ENCODE peak calls at places on chromosomes 11 and 22, in five cellular contexts. One of them, this sample, is unnamed.

GRCh38 chr11:2548596-2548995 is 103.8 kb downstream of the KCNQ1 start:
- DNase-seq in lower leg skin: no peak
- DNase-seq in HCT116: no peak
- DNase-seq in uterus: no peak
- DNase-seq in heart left ventricle: no peak
- DNase-seq in this sample: peak; percentile 8

GRCh38 chr22:17674152-17674551 is 35.6 kb downstream of the BCL2L13 start:
- DNase-seq in lower leg skin: no peak
- DNase-seq in HCT116: no peak
- DNase-seq in uterus: no peak
- DNase-seq in heart left ventricle: no peak
- DNase-seq in this sample: no peak

GRCh38 chr11:14340721-14341120 is 18.3 kb downstream of the RRAS2 start:
- DNase-seq in lower leg skin: no peak
- DNase-seq in HCT116: no peak
- DNase-seq in uterus: no peak
- DNase-seq in heart left ventricle: no peak
- DNase-seq in this sample: no peak

GRCh38 chr11:88179141-88179540 is 3.9 kb upstream of the RAB38 start:
- DNase-seq in lower leg skin: no peak
- DNase-seq in HCT116: no peak
- DNase-seq in uterus: no peak
- DNase-seq in heart left ventricle: no peak
- DNase-seq in this sample: no peak

GRCh38 chr22:25027552-25027951 is 75.0 kb downstream of the KIAA1671 start:
- DNase-seq in lower leg skin: no peak
- DNase-seq in HCT116: no peak
- DNase-seq in uterus: no peak
- DNase-seq in heart left ventricle: no peak
- DNase-seq in this sample: no peak

GRCh38 chr11:77191429-77191822 is 63.4 kb downstream of the MYO7A start:
- DNase-seq in lower leg skin: no peak
- DNase-seq in HCT116: peak; percentile 7
- DNase-seq in uterus: no peak
- DNase-seq in heart left ventricle: no peak
- DNase-seq in this sample: no peak

GRCh38 chr11:3041699-3042098 is 15.5 kb downstream of the CARS1 start:
- DNase-seq in lower leg skin: no peak
- DNase-seq in HCT116: no peak
- DNase-seq in uterus: no peak
- DNase-seq in heart left ventricle: peak; percentile 68
- DNase-seq in this sample: peak; percentile 90

GRCh38 chr11:1488575-1489180 is 2.1 kb upstream of the MOB2 start:
- DNase-seq in lower leg skin: no peak
- DNase-seq in HCT116: no peak
- DNase-seq in uterus: no peak
- DNase-seq in heart left ventricle: no peak
- DNase-seq in this sample: peak; percentile 38

GRCh38 chr22:39545310-39546063 is 12.9 kb upstream of the RPS19BP1 start:
- DNase-seq in lower leg skin: no peak
- DNase-seq in HCT116: no peak
- DNase-seq in uterus: no peak
- DNase-seq in heart left ventricle: no peak
- DNase-seq in this sample: no peak

GRCh38 chr22:46761017-46761416 is 1.4 kb upstream of the TBC1D22A start:
- DNase-seq in lower leg skin: no peak
- DNase-seq in HCT116: no peak
- DNase-seq in uterus: no peak
- DNase-seq in heart left ventricle: no peak
- DNase-seq in this sample: peak; percentile 7
- H3K4me3 ChIP-seq in lower leg skin: no peak overlapping the region
- H3K4me3 ChIP-seq in HCT116: peak overlapping the region; percentile 99
- H3K4me3 ChIP-seq in uterus: no peak overlapping the region
- H3K4me3 ChIP-seq in heart left ventricle: no peak overlapping the region
- H3K4me3 ChIP-seq in this sample: no peak overlapping the region

GRCh38 chr22:28894320-28894719 is 10.9 kb downstream of the ZNRF3 start:
- DNase-seq in lower leg skin: peak; percentile 79
- DNase-seq in HCT116: no peak
- DNase-seq in uterus: peak; percentile 3
- DNase-seq in heart left ventricle: peak; percentile 20
- DNase-seq in this sample: no peak

GRCh38 chr22:28889625-28890024 is 6.3 kb downstream of the ZNRF3 start:
- DNase-seq in lower leg skin: peak; percentile 17
- DNase-seq in HCT116: no peak
- DNase-seq in uterus: no peak
- DNase-seq in heart left ventricle: no peak
- DNase-seq in this sample: no peak

GRCh38 chr22:28893810-28894209 is 10.4 kb downstream of the ZNRF3 start:
- DNase-seq in lower leg skin: peak; percentile 39
- DNase-seq in HCT116: no peak
- DNase-seq in uterus: no peak
- DNase-seq in heart left ventricle: no peak
- DNase-seq in this sample: no peak

GRCh38 chr22:28892175-28892731 is 8.9 kb downstream of the ZNRF3 start:
- DNase-seq in lower leg skin: peak; percentile 36
- DNase-seq in HCT116: no peak
- DNase-seq in uterus: no peak
- DNase-seq in heart left ventricle: no peak
- DNase-seq in this sample: no peak

GRCh38 chr22:28891156-28891733 is 7.9 kb downstream of the ZNRF3 start:
- DNase-seq in lower leg skin: peak; percentile 6
- DNase-seq in HCT116: no peak
- DNase-seq in uterus: no peak
- DNase-seq in heart left ventricle: no peak
- DNase-seq in this sample: no peak
- TF ChIP-seq POLR2A in lower leg skin: no peak
- TF ChIP-seq POLR2A in HCT116: no peak
- TF ChIP-seq POLR2A in uterus: no peak
- TF ChIP-seq POLR2A in heart left ventricle: no peak
- TF ChIP-seq POLR2A in this sample: no peak

GRCh38 chr11:6387811-6388599 is 2.3 kb upstream of the SMPD1 start:
- DNase-seq in lower leg skin: no peak
- DNase-seq in HCT116: no peak
- DNase-seq in uterus: no peak
- DNase-seq in heart left ventricle: no peak
- DNase-seq in this sample: peak; percentile 67

GRCh38 chr11:6388747-6389146 is 1.5 kb upstream of the SMPD1 start:
- DNase-seq in lower leg skin: no peak
- DNase-seq in HCT116: no peak
- DNase-seq in uterus: no peak
- DNase-seq in heart left ventricle: no peak
- DNase-seq in this sample: no peak

GRCh38 chr11:6389921-6390717 is at the start of gene SMPD1:
- DNase-seq in lower leg skin: peak; percentile 98
- DNase-seq in HCT116: peak; percentile 81
- DNase-seq in uterus: peak; percentile 91
- DNase-seq in heart left ventricle: peak; percentile 95
- DNase-seq in this sample: peak; percentile 97

GRCh38 chr11:6391548-6392134 is 1.4 kb downstream of the SMPD1 start:
- DNase-seq in lower leg skin: no peak
- DNase-seq in HCT116: no peak
- DNase-seq in uterus: no peak
- DNase-seq in heart left ventricle: no peak
- DNase-seq in this sample: no peak

GRCh38 chr11:6390718-6391547 is 659 bp downstream of the SMPD1 start:
- DNase-seq in lower leg skin: no peak
- DNase-seq in HCT116: no peak
- DNase-seq in uterus: no peak
- DNase-seq in heart left ventricle: no peak
- DNase-seq in this sample: no peak
- H3K4me3 ChIP-seq in lower leg skin: peak overlapping the region; percentile 53
- H3K4me3 ChIP-seq in HCT116: peak overlapping the region; percentile 55
- H3K4me3 ChIP-seq in uterus: peak overlapping the region; percentile 46
- H3K4me3 ChIP-seq in heart left ventricle: peak overlapping the region; percentile 79
- H3K4me3 ChIP-seq in this sample: peak overlapping the region; percentile 79

GRCh38 chr11:8810331-8811301 is 100.4 kb upstream of the AKIP1 start:
- DNase-seq in lower leg skin: peak; percentile 93
- DNase-seq in HCT116: no peak
- DNase-seq in uterus: peak; percentile 89
- DNase-seq in heart left ventricle: peak; percentile 85
- DNase-seq in this sample: peak; percentile 87
- TF ChIP-seq POLR2A in lower leg skin: no peak
- TF ChIP-seq POLR2A in HCT116: no peak
- TF ChIP-seq POLR2A in uterus: peak; percentile 90
- TF ChIP-seq POLR2A in heart left ventricle: peak; percentile 71
- TF ChIP-seq POLR2A in this sample: no peak

GRCh38 chr11:117929568-117930207 is 486 bp upstream of the TMPRSS13 start:
- DNase-seq in lower leg skin: peak; percentile 80
- DNase-seq in HCT116: no peak
- DNase-seq in uterus: no peak
- DNase-seq in heart left ventricle: no peak
- DNase-seq in this sample: no peak
- H3K4me3 ChIP-seq in lower leg skin: no peak overlapping the region
- H3K4me3 ChIP-seq in HCT116: no peak overlapping the region
- H3K4me3 ChIP-seq in uterus: no peak overlapping the region
- H3K4me3 ChIP-seq in heart left ventricle: no peak overlapping the region
- H3K4me3 ChIP-seq in this sample: no peak overlapping the region

DNA sequence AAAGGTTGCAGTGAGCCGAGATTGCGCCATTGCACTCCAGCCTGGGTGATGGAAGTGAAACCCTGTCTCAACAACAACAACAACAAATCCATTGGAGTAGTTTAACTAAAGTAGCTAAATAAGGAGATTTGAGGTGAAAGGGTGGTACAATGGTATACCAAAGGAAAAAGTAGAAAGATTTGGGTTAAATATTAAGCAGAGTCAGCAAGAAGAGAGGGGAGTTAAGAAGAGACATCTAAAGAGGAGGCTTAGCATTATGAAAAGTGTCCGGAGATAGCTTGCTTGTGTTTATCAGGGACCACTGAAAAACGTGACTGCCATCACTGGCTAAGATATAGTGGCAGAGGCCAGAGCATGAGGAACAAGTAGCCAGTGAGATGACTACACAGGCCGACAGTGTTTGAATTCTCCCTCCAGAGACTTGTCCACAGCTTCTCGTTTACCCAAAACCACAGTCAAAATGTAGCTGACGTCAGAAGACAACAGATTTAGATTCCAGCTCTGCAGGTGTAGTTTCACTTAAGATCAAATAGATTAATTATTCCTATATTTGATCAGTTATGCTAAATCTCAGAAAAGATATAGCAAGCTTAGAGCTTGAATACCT is 32.6 kb upstream of the GRK2 start:
- DNase-seq in lower leg skin: no peak
- DNase-seq in HCT116: no peak
- DNase-seq in uterus: no peak
- DNase-seq in heart left ventricle: no peak
- DNase-seq in this sample: no peak
- TF ChIP-seq POLR2A in lower leg skin: no peak
- TF ChIP-seq POLR2A in HCT116: no peak
- TF ChIP-seq POLR2A in uterus: no peak
- TF ChIP-seq POLR2A in heart left ventricle: no peak
- TF ChIP-seq POLR2A in this sample: no peak

DNA sequence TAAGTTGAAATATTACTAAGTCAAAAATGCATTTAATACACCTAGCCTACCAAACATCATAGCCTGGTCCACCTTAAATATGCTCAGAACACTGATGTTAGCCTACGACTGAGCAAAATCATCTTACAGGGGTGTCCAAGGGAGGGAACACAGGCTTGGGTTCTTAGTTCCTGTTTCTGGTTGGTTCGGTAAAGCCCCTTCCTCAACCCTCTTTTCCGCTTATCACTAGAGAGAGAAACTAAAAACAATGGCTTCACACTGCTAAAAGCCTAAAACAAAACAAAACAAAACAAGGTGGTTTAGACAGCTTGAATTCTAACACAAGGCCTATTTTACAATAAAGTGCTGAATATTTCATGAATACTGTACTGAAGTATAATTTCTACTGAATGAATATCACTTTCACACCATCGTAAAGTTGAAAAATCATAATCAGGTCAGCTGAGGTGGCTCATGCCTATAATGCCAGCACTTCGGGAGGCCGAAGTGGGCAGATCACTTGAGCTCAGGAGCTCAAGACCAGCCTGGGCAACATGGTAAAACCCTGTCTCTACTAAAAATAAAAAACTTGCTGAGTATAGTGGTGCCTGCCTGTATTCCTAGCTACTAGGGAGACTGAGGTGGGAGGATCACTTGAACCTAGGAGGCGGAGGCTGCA is 118.0 kb downstream of the SIK3 start:
- DNase-seq in lower leg skin: no peak
- DNase-seq in HCT116: no peak
- DNase-seq in uterus: no peak
- DNase-seq in heart left ventricle: no peak
- DNase-seq in this sample: no peak
- H3K4me3 ChIP-seq in lower leg skin: no peak overlapping the region
- H3K4me3 ChIP-seq in HCT116: no peak overlapping the region
- H3K4me3 ChIP-seq in uterus: no peak overlapping the region
- H3K4me3 ChIP-seq in heart left ventricle: no peak overlapping the region
- H3K4me3 ChIP-seq in this sample: no peak overlapping the region

GRCh38 chr22:23801238-23801821 is 14.6 kb downstream of the SMARCB1 start:
- DNase-seq in lower leg skin: no peak
- DNase-seq in HCT116: no peak
- DNase-seq in uterus: no peak
- DNase-seq in heart left ventricle: no peak
- DNase-seq in this sample: no peak
- TF ChIP-seq POLR2A in lower leg skin: no peak
- TF ChIP-seq POLR2A in HCT116: no peak
- TF ChIP-seq POLR2A in uterus: no peak
- TF ChIP-seq POLR2A in heart left ventricle: no peak
- TF ChIP-seq POLR2A in this sample: no peak

GRCh38 chr22:50302041-50302541 is 5.4 kb downstream of the PLXNB2 start:
- DNase-seq in lower leg skin: no peak
- DNase-seq in HCT116: no peak
- DNase-seq in uterus: no peak
- DNase-seq in heart left ventricle: peak; percentile 41
- DNase-seq in this sample: peak; percentile 72
- H3K4me3 ChIP-seq in lower leg skin: no peak overlapping the region
- H3K4me3 ChIP-seq in HCT116: no peak overlapping the region
- H3K4me3 ChIP-seq in uterus: no peak overlapping the region
- H3K4me3 ChIP-seq in heart left ventricle: no peak overlapping the region
- H3K4me3 ChIP-seq in this sample: no peak overlapping the region